ENCODE peak calls at places on chromosomes 5 and 9, in four cellular contexts. One of them, this sample, is unnamed.

GRCh38 chr5:152601806-152602467 is 196.9 kb upstream of the NMUR2 start:
- DNase-seq in K562: no peak
- DNase-seq in HepG2: no peak
- DNase-seq in H1: no peak
- DNase-seq in this sample: no peak

GRCh38 chr5:106757672-106758071 is 913.1 kb downstream of the EFNA5 start:
- DNase-seq in HepG2: no peak
- DNase-seq in K562: no peak
- DNase-seq in H1: no peak
- DNase-seq in this sample: no peak

GRCh38 chr5:180172447-180173197 is 36.4 kb downstream of the RASGEF1C start:
- DNase-seq in K562: no peak
- DNase-seq in HepG2: peak; percentile 73
- DNase-seq in H1: no peak
- DNase-seq in this sample: no peak

GRCh38 chr5:158754018-158754514 is 345.6 kb downstream of the EBF1 start:
- DNase-seq in HepG2: no peak
- DNase-seq in H1: no peak
- DNase-seq in K562: no peak
- DNase-seq in this sample: no peak

GRCh38 chr5:157108961-157109360 is at the start of gene HAVCR2:
- DNase-seq in H1: no peak
- DNase-seq in HepG2: no peak
- DNase-seq in K562: no peak
- DNase-seq in this sample: no peak

GRCh38 chr9:91274950-91275349 is 86.8 kb downstream of the AUH start:
- DNase-seq in K562: no peak
- DNase-seq in H1: no peak
- DNase-seq in HepG2: no peak
- DNase-seq in this sample: no peak

GRCh38 chr9:134986957-134987356 is 69.2 kb upstream of the FCN1 start:
- DNase-seq in K562: no peak
- DNase-seq in HepG2: no peak
- DNase-seq in H1: no peak
- DNase-seq in this sample: no peak

GRCh38 chr5:157562111-157562581 is 13.4 kb downstream of the ADAM19 start:
- DNase-seq in HepG2: no peak
- DNase-seq in H1: no peak
- DNase-seq in K562: no peak
- DNase-seq in this sample: no peak

GRCh38 chr5:81751836-81752643 is 1.1 kb upstream of the SSBP2 start:
- DNase-seq in H1: no peak
- DNase-seq in HepG2: no peak
- DNase-seq in K562: no peak
- DNase-seq in this sample: no peak

GRCh38 chr5:53923969-53924876 is 363.8 kb downstream of the NDUFS4 start:
- DNase-seq in K562: no peak
- DNase-seq in H1: no peak
- DNase-seq in HepG2: no peak
- DNase-seq in this sample: no peak

GRCh38 chr5:133266966-133267365 is 215.2 kb downstream of the HSPA4 start:
- DNase-seq in HepG2: no peak
- DNase-seq in K562: no peak
- DNase-seq in H1: no peak
- DNase-seq in this sample: no peak

GRCh38 chr9:129486496-129487306 is 134.2 kb downstream of the C9orf50 start:
- DNase-seq in HepG2: no peak
- DNase-seq in H1: no peak
- DNase-seq in K562: no peak
- DNase-seq in this sample: no peak

GRCh38 chr9:127161081-127161621 is 38.7 kb upstream of the ANGPTL2 start:
- DNase-seq in HepG2: no peak
- DNase-seq in K562: no peak
- DNase-seq in H1: no peak
- DNase-seq in this sample: no peak

GRCh38 chr9:35711501-35712428 is 20.2 kb downstream of the TLN1 start:
- DNase-seq in K562: no peak
- DNase-seq in H1: no peak
- DNase-seq in HepG2: no peak
- DNase-seq in this sample: no peak

GRCh38 chr5:50663636-50664035 is 2.8 kb upstream of the PARP8 start:
- DNase-seq in K562: no peak
- DNase-seq in HepG2: no peak
- DNase-seq in H1: no peak
- DNase-seq in this sample: no peak

GRCh38 chr5:67215592-67216471 is 19.2 kb upstream of the CD180 start:
- DNase-seq in K562: no peak
- DNase-seq in HepG2: peak; percentile 71
- DNase-seq in H1: no peak
- DNase-seq in this sample: no peak

GRCh38 chr5:123875444-123876264 is 363.7 kb downstream of the CSNK1G3 start:
- DNase-seq in H1: no peak
- DNase-seq in HepG2: peak; percentile 52
- DNase-seq in K562: no peak
- DNase-seq in this sample: no peak

GRCh38 chr5:16467363-16468219 is 2.0 kb upstream of the ZNF622 start:
- DNase-seq in K562: peak; percentile 27
- DNase-seq in H1: no peak
- DNase-seq in HepG2: no peak
- DNase-seq in this sample: no peak

GRCh38 chr5:139090566-139090965 is 107.6 kb downstream of the SIL1 start:
- DNase-seq in HepG2: no peak
- DNase-seq in K562: no peak
- DNase-seq in H1: no peak
- DNase-seq in this sample: no peak

GRCh38 chr5:95080456-95080855 is 204.4 kb downstream of the MCTP1 start:
- DNase-seq in K562: no peak
- DNase-seq in HepG2: no peak
- DNase-seq in H1: no peak
- DNase-seq in this sample: no peak

GRCh38 chr5:107389130-107389553 is 281.6 kb downstream of the EFNA5 start:
- DNase-seq in HepG2: no peak
- DNase-seq in H1: no peak
- DNase-seq in K562: no peak
- DNase-seq in this sample: no peak

GRCh38 chr9:137952976-137953666 is 75.5 kb downstream of the CACNA1B start:
- DNase-seq in H1: no peak
- DNase-seq in K562: no peak
- DNase-seq in HepG2: no peak
- DNase-seq in this sample: no peak

GRCh38 chr5:139251281-139251687 is 42.3 kb upstream of the MATR3 start:
- DNase-seq in K562: peak; percentile 45
- DNase-seq in H1: no peak
- DNase-seq in HepG2: no peak
- DNase-seq in this sample: no peak

GRCh38 chr9:94870793-94871558 is 144.5 kb downstream of the AOPEP start:
- DNase-seq in H1: no peak
- DNase-seq in K562: no peak
- DNase-seq in HepG2: no peak
- DNase-seq in this sample: no peak

GRCh38 chr5:91182763-91183162 is 200.4 kb downstream of the ARRDC3 start:
- DNase-seq in HepG2: no peak
- DNase-seq in K562: peak; percentile 15
- DNase-seq in H1: no peak
- DNase-seq in this sample: no peak

GRCh38 chr9:31347082-31347617 is 1037.3 kb upstream of the ACO1 start:
- DNase-seq in HepG2: no peak
- DNase-seq in K562: no peak
- DNase-seq in H1: no peak
- DNase-seq in this sample: no peak

GRCh38 chr9:129141066-129142041 is 30.1 kb downstream of the PTPA start:
- DNase-seq in K562: peak; percentile 31
- DNase-seq in HepG2: no peak
- DNase-seq in H1: no peak
- DNase-seq in this sample: no peak

GRCh38 chr5:146284016-146284415 is 54.6 kb upstream of the POU4F3 start:
- DNase-seq in H1: no peak
- DNase-seq in HepG2: no peak
- DNase-seq in K562: no peak
- DNase-seq in this sample: no peak

GRCh38 chr5:132479073-132479811 is 11.3 kb downstream of the IRF1 start:
- DNase-seq in H1: no peak
- DNase-seq in K562: no peak
- DNase-seq in HepG2: no peak
- DNase-seq in this sample: no peak

GRCh38 chr9:114614373-114614772 is 3.3 kb downstream of the TMEM268 start:
- DNase-seq in H1: no peak
- DNase-seq in HepG2: no peak
- DNase-seq in K562: no peak
- DNase-seq in this sample: no peak
- H3K4me3 ChIP-seq in H1: no peak overlapping the region
- H3K4me3 ChIP-seq in HepG2: no peak overlapping the region
- H3K4me3 ChIP-seq in K562: no peak overlapping the region
- H3K4me3 ChIP-seq in this sample: no peak overlapping the region

GRCh38 chr9:113876806-113877236 is 712 bp downstream of the ZNF618 start:
- DNase-seq in HepG2: no peak
- DNase-seq in H1: no peak
- DNase-seq in K562: no peak
- DNase-seq in this sample: no peak

GRCh38 chr9:113882636-113883164 is 6.6 kb downstream of the ZNF618 start:
- DNase-seq in HepG2: no peak
- DNase-seq in K562: no peak
- DNase-seq in H1: no peak
- DNase-seq in this sample: no peak

GRCh38 chr9:113882181-113882580 is 6.1 kb downstream of the ZNF618 start:
- DNase-seq in K562: no peak
- DNase-seq in H1: no peak
- DNase-seq in HepG2: no peak
- DNase-seq in this sample: no peak

GRCh38 chr9:113879318-113879717 is 3.2 kb downstream of the ZNF618 start:
- DNase-seq in H1: no peak
- DNase-seq in HepG2: no peak
- DNase-seq in K562: peak; percentile 51
- DNase-seq in this sample: no peak

GRCh38 chr9:113879906-113880305 is 3.8 kb downstream of the ZNF618 start:
- DNase-seq in H1: no peak
- DNase-seq in K562: no peak
- DNase-seq in HepG2: no peak
- DNase-seq in this sample: no peak
- TF ChIP-seq FOSL1 in H1: no peak
- TF ChIP-seq FOSL1 in K562: no peak
- TF ChIP-seq FOSL1 in HepG2: no peak
- TF ChIP-seq FOSL1 in this sample: no peak

GRCh38 chr9:122382901-122383850 is 12.4 kb downstream of the PTGS1 start:
- DNase-seq in HepG2: no peak
- DNase-seq in H1: no peak
- DNase-seq in K562: no peak
- DNase-seq in this sample: no peak

GRCh38 chr9:122387526-122387925 is 16.7 kb downstream of the PTGS1 start:
- DNase-seq in H1: no peak
- DNase-seq in HepG2: no peak
- DNase-seq in K562: no peak
- DNase-seq in this sample: no peak

GRCh38 chr9:122381206-122381950 is 10.6 kb downstream of the PTGS1 start:
- DNase-seq in HepG2: no peak
- DNase-seq in H1: no peak
- DNase-seq in K562: no peak
- DNase-seq in this sample: no peak

GRCh38 chr9:122386316-122386872 is 15.6 kb downstream of the PTGS1 start:
- DNase-seq in K562: no peak
- DNase-seq in H1: no peak
- DNase-seq in HepG2: no peak
- DNase-seq in this sample: no peak

GRCh38 chr9:122383992-122384461 is 13.2 kb downstream of the PTGS1 start:
- DNase-seq in H1: no peak
- DNase-seq in HepG2: no peak
- DNase-seq in K562: no peak
- DNase-seq in this sample: no peak
- H3K4me3 ChIP-seq in H1: no peak overlapping the region
- H3K4me3 ChIP-seq in HepG2: no peak overlapping the region
- H3K4me3 ChIP-seq in K562: no peak overlapping the region
- H3K4me3 ChIP-seq in this sample: no peak overlapping the region

GRCh38 chr9:125558453-125559084 is 148.4 kb downstream of the MAPKAP1 start:
- DNase-seq in HepG2: peak; percentile 66
- DNase-seq in H1: peak; percentile 33
- DNase-seq in K562: peak; percentile 72
- DNase-seq in this sample: peak; percentile 50
- TF ChIP-seq FOSL1 in HepG2: no peak
- TF ChIP-seq FOSL1 in H1: no peak
- TF ChIP-seq FOSL1 in K562: no peak
- TF ChIP-seq FOSL1 in this sample: no peak

GRCh38 chr5:10601246-10602030 is 37.6 kb downstream of the ANKRD33B start:
- DNase-seq in K562: peak; percentile 55
- DNase-seq in HepG2: peak; percentile 47
- DNase-seq in H1: no peak
- DNase-seq in this sample: peak; percentile 16
- H3K4me3 ChIP-seq in K562: no peak overlapping the region
- H3K4me3 ChIP-seq in HepG2: no peak overlapping the region
- H3K4me3 ChIP-seq in H1: no peak overlapping the region
- H3K4me3 ChIP-seq in this sample: no peak overlapping the region

This sample was measured in HCT116.